ENCODE peak calls at places on chromosomes 2 and 18, in five cellular contexts. One of them, this sample, is unnamed.
A peak's percentile ranks its signal among the peaks of the same experiment; 100 is the strongest.

GRCh38 chr2:240784629-240785423 is 35.2 kb downstream of the KIF1A start:
- DNase-seq in HCT116: no peak
- DNase-seq in HFF-Myc: no peak
- DNase-seq in choroid plexus epithelial cell: no peak
- DNase-seq in HepG2: no peak
- DNase-seq in this sample: no peak

GRCh38 chr2:47344890-47345583 is 57.9 kb upstream of the MSH2 start:
- DNase-seq in choroid plexus epithelial cell: no peak
- DNase-seq in HCT116: peak; percentile 86
- DNase-seq in HFF-Myc: peak; percentile 87
- DNase-seq in HepG2: peak; percentile 100
- DNase-seq in this sample: peak; percentile 92

GRCh38 chr2:187971893-187972292 is 319.8 kb upstream of the GULP1 start:
- DNase-seq in HCT116: peak; percentile 3
- DNase-seq in HepG2: no peak
- DNase-seq in choroid plexus epithelial cell: no peak
- DNase-seq in HFF-Myc: no peak
- DNase-seq in this sample: no peak

GRCh38 chr2:234986866-234987720 is 35.3 kb downstream of the SH3BP4 start:
- DNase-seq in choroid plexus epithelial cell: peak; percentile 67
- DNase-seq in HepG2: no peak
- DNase-seq in HFF-Myc: no peak
- DNase-seq in HCT116: no peak
- DNase-seq in this sample: no peak

GRCh38 chr2:71843391-71843850 is 304.2 kb downstream of the CYP26B1 start:
- DNase-seq in HepG2: no peak
- DNase-seq in HCT116: peak; percentile 15
- DNase-seq in choroid plexus epithelial cell: peak; percentile 44
- DNase-seq in HFF-Myc: peak; percentile 27
- DNase-seq in this sample: no peak

GRCh38 chr2:14749869-14750268 is 117.4 kb downstream of the LRATD1 start:
- DNase-seq in choroid plexus epithelial cell: no peak
- DNase-seq in HepG2: no peak
- DNase-seq in HCT116: no peak
- DNase-seq in HFF-Myc: no peak
- DNase-seq in this sample: no peak

GRCh38 chr2:102782187-102782586 is 20.4 kb downstream of the TMEM182 start:
- DNase-seq in HepG2: no peak
- DNase-seq in HFF-Myc: no peak
- DNase-seq in HCT116: no peak
- DNase-seq in choroid plexus epithelial cell: no peak
- DNase-seq in this sample: no peak

GRCh38 chr2:239516954-239517305 is 116.1 kb upstream of the HDAC4 start:
- DNase-seq in HFF-Myc: no peak
- DNase-seq in HCT116: no peak
- DNase-seq in HepG2: no peak
- DNase-seq in choroid plexus epithelial cell: no peak
- DNase-seq in this sample: no peak

GRCh38 chr2:124725187-124725586 is 700.1 kb downstream of the CNTNAP5 start:
- DNase-seq in HCT116: no peak
- DNase-seq in HFF-Myc: no peak
- DNase-seq in HepG2: no peak
- DNase-seq in choroid plexus epithelial cell: no peak
- DNase-seq in this sample: no peak

GRCh38 chr18:80259610-80260009 is 12.3 kb upstream of the PARD6G start:
- DNase-seq in HCT116: no peak
- DNase-seq in HFF-Myc: no peak
- DNase-seq in choroid plexus epithelial cell: no peak
- DNase-seq in HepG2: no peak
- DNase-seq in this sample: no peak

GRCh38 chr18:46915800-46916550 is 1.3 kb downstream of the PIAS2 start:
- DNase-seq in HCT116: no peak
- DNase-seq in choroid plexus epithelial cell: no peak
- DNase-seq in HepG2: no peak
- DNase-seq in HFF-Myc: no peak
- DNase-seq in this sample: no peak

GRCh38 chr2:197514754-197515153 is 1.1 kb upstream of the MOB4 start:
- DNase-seq in choroid plexus epithelial cell: no peak
- DNase-seq in HFF-Myc: no peak
- DNase-seq in HepG2: no peak
- DNase-seq in HCT116: no peak
- DNase-seq in this sample: no peak

GRCh38 chr2:199405241-199405640 is 52.5 kb downstream of the SATB2 start:
- DNase-seq in choroid plexus epithelial cell: peak; percentile 51
- DNase-seq in HCT116: peak; percentile 27
- DNase-seq in HepG2: peak; percentile 29
- DNase-seq in HFF-Myc: no peak
- DNase-seq in this sample: no peak

GRCh38 chr2:237514474-237515130 is 27.6 kb downstream of the MLPH start:
- DNase-seq in choroid plexus epithelial cell: no peak
- DNase-seq in HepG2: no peak
- DNase-seq in HFF-Myc: no peak
- DNase-seq in HCT116: no peak
- DNase-seq in this sample: no peak

GRCh38 chr2:126837926-126838717 is 60.6 kb upstream of the TEX51 start:
- DNase-seq in HepG2: no peak
- DNase-seq in HCT116: no peak
- DNase-seq in choroid plexus epithelial cell: no peak
- DNase-seq in HFF-Myc: no peak
- DNase-seq in this sample: no peak

GRCh38 chr2:72755647-72756423 is 70.0 kb downstream of the EXOC6B start:
- DNase-seq in choroid plexus epithelial cell: no peak
- DNase-seq in HepG2: peak; percentile 17
- DNase-seq in HCT116: no peak
- DNase-seq in HFF-Myc: peak; percentile 40
- DNase-seq in this sample: no peak

GRCh38 chr2:71923143-71923525 is 224.5 kb downstream of the CYP26B1 start:
- DNase-seq in HCT116: no peak
- DNase-seq in HepG2: no peak
- DNase-seq in HFF-Myc: peak; percentile 91
- DNase-seq in choroid plexus epithelial cell: no peak
- DNase-seq in this sample: no peak

GRCh38 chr2:76958749-76959148 is 563.4 kb downstream of the LRRTM4 start:
- DNase-seq in HCT116: no peak
- DNase-seq in HepG2: peak; percentile 10
- DNase-seq in HFF-Myc: no peak
- DNase-seq in choroid plexus epithelial cell: no peak
- DNase-seq in this sample: peak; percentile 37

GRCh38 chr2:84776011-84776410 is 104.9 kb downstream of the TRABD2A start:
- DNase-seq in HCT116: no peak
- DNase-seq in HepG2: no peak
- DNase-seq in choroid plexus epithelial cell: no peak
- DNase-seq in HFF-Myc: no peak
- DNase-seq in this sample: no peak

GRCh38 chr2:222049946-222050345 is 248.9 kb downstream of the PAX3 start:
- DNase-seq in choroid plexus epithelial cell: no peak
- DNase-seq in HCT116: no peak
- DNase-seq in HFF-Myc: no peak
- DNase-seq in HepG2: no peak
- DNase-seq in this sample: no peak

GRCh38 chr2:172102858-172103359 is at the start of gene DLX2:
- DNase-seq in HFF-Myc: no peak
- DNase-seq in HepG2: peak; percentile 93
- DNase-seq in choroid plexus epithelial cell: peak; percentile 79
- DNase-seq in HCT116: peak; percentile 85
- DNase-seq in this sample: peak; percentile 81

GRCh38 chr2:25856377-25856776 is 21.9 kb downstream of the ASXL2 start:
- DNase-seq in HepG2: no peak
- DNase-seq in HCT116: no peak
- DNase-seq in choroid plexus epithelial cell: no peak
- DNase-seq in HFF-Myc: no peak
- DNase-seq in this sample: no peak

GRCh38 chr2:191333911-191334357 is 88.7 kb downstream of the MYO1B start:
- DNase-seq in HepG2: no peak
- DNase-seq in HFF-Myc: peak; percentile 93
- DNase-seq in HCT116: no peak
- DNase-seq in choroid plexus epithelial cell: peak; percentile 88
- DNase-seq in this sample: no peak

GRCh38 chr2:42139141-42139540 is 30.0 kb upstream of the EML4 start:
- DNase-seq in HCT116: no peak
- DNase-seq in HepG2: no peak
- DNase-seq in choroid plexus epithelial cell: peak; percentile 30
- DNase-seq in HFF-Myc: no peak
- DNase-seq in this sample: no peak

GRCh38 chr2:78977661-78978145 is 47.8 kb upstream of the REG3G start:
- DNase-seq in choroid plexus epithelial cell: no peak
- DNase-seq in HFF-Myc: no peak
- DNase-seq in HCT116: no peak
- DNase-seq in HepG2: no peak
- DNase-seq in this sample: no peak

GRCh38 chr2:102131564-102131963 is 11.0 kb upstream of the IL1R1 start:
- DNase-seq in HCT116: no peak
- DNase-seq in choroid plexus epithelial cell: no peak
- DNase-seq in HFF-Myc: no peak
- DNase-seq in HepG2: no peak
- DNase-seq in this sample: no peak

GRCh38 chr2:124810132-124810531 is 785.0 kb downstream of the CNTNAP5 start:
- DNase-seq in choroid plexus epithelial cell: no peak
- DNase-seq in HepG2: peak; percentile 60
- DNase-seq in HFF-Myc: no peak
- DNase-seq in HCT116: no peak
- DNase-seq in this sample: peak; percentile 9

GRCh38 chr2:15701991-15702390 is 110.3 kb downstream of the DDX1 start:
- DNase-seq in HFF-Myc: no peak
- DNase-seq in HCT116: no peak
- DNase-seq in choroid plexus epithelial cell: no peak
- DNase-seq in HepG2: no peak
- DNase-seq in this sample: no peak

GRCh38 chr2:42752299-42752698 is 11.6 kb downstream of the OXER1 start:
- DNase-seq in HCT116: no peak
- DNase-seq in choroid plexus epithelial cell: no peak
- DNase-seq in HFF-Myc: no peak
- DNase-seq in HepG2: no peak
- DNase-seq in this sample: no peak

GRCh38 chr2:210548878-210549384 is 7.5 kb upstream of the CPS1 start:
- DNase-seq in choroid plexus epithelial cell: no peak
- DNase-seq in HepG2: peak; percentile 93
- DNase-seq in HFF-Myc: no peak
- DNase-seq in HCT116: no peak
- DNase-seq in this sample: no peak

GRCh38 chr2:54858021-54858681 is 134.7 kb downstream of the EML6 start:
- DNase-seq in HepG2: peak; percentile 86
- DNase-seq in choroid plexus epithelial cell: peak; percentile 91
- DNase-seq in HFF-Myc: no peak
- DNase-seq in HCT116: no peak
- DNase-seq in this sample: no peak

GRCh38 chr2:54862742-54863141 is 139.3 kb downstream of the EML6 start:
- DNase-seq in choroid plexus epithelial cell: no peak
- DNase-seq in HFF-Myc: no peak
- DNase-seq in HepG2: no peak
- DNase-seq in HCT116: no peak
- DNase-seq in this sample: no peak

GRCh38 chr2:54859997-54860701 is 136.7 kb downstream of the EML6 start:
- DNase-seq in HFF-Myc: peak; percentile 66
- DNase-seq in HepG2: no peak
- DNase-seq in choroid plexus epithelial cell: peak; percentile 73
- DNase-seq in HCT116: no peak
- DNase-seq in this sample: no peak

GRCh38 chr2:54862229-54862628 is 138.8 kb downstream of the EML6 start:
- DNase-seq in choroid plexus epithelial cell: no peak
- DNase-seq in HepG2: no peak
- DNase-seq in HCT116: no peak
- DNase-seq in HFF-Myc: no peak
- DNase-seq in this sample: no peak

DNA sequence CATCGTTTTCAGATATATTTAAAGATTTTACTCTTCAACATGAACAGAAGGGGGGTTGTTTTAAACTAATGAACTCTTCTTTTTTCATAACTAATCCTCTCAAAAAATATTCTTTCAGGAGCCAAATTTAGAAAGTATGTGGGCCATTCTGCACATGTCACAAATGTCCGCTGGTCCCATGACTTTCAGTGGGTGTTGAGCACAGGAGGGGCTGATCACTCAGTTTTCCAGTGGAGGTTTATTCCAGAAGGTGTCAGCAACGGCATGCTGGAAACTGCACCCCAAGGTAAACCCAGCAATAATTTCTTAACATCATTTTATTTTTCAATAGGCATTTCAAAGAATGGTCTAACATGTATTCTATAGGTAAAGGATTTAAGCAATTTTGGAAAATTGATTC is 136.0 kb downstream of the EML6 start:
- DNase-seq in HFF-Myc: no peak
- DNase-seq in choroid plexus epithelial cell: no peak
- DNase-seq in HCT116: no peak
- DNase-seq in HepG2: no peak
- DNase-seq in this sample: no peak
- TF ChIP-seq CTCF in HFF-Myc: no peak
- TF ChIP-seq CTCF in choroid plexus epithelial cell: no peak
- TF ChIP-seq CTCF in HCT116: no peak
- TF ChIP-seq CTCF in HepG2: peak; percentile 13
- TF ChIP-seq CTCF in this sample: no peak

DNA sequence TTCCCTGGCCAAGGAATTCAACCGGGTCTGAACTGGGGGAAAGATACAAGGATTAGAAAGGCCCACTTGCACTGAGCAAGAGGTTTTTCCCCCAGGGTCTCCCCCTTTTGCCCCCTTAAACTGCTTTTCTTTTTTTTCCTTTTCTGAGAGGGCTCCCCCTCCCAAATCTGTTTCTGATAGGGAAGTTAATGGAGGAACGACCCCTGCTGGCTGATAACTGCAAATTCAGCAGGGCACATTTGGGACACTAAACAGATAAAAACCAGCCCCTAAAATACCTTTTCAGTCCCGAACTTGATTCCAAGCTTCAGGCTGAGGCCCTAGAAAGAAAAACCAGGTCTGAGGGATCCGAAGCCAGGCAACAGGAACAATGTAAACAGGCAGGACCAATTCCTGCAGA is 1012.4 kb upstream of the CRIM1 start:
- DNase-seq in HFF-Myc: no peak
- DNase-seq in HCT116: no peak
- DNase-seq in HepG2: no peak
- DNase-seq in choroid plexus epithelial cell: no peak
- DNase-seq in this sample: no peak
- TF ChIP-seq CTCF in HFF-Myc: peak; percentile 16
- TF ChIP-seq CTCF in HCT116: peak; percentile 50
- TF ChIP-seq CTCF in HepG2: peak; percentile 47
- TF ChIP-seq CTCF in choroid plexus epithelial cell: no peak
- TF ChIP-seq CTCF in this sample: peak; percentile 20

DNA sequence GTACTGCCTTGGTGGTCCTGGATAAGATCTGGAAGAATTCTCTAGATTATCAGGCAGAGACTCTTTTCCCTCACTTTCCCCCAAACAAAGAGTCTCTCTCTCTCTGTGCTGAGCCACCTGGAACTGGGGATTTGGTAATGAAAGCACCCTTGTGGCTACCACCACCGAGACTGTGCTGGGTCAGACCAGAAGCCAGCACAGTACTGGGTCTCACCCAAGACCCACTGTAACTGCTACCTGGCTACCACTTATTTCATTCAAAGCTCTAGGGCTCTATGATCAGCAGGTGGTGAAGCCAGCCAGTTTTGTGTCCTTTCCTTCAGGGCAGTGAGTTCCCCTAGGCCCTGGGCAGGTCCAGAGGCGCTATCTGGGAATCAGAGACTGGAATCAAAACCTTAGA is 269.6 kb upstream of the CWC22 start:
- DNase-seq in HepG2: no peak
- DNase-seq in choroid plexus epithelial cell: no peak
- DNase-seq in HFF-Myc: no peak
- DNase-seq in HCT116: no peak
- DNase-seq in this sample: no peak
- TF ChIP-seq CTCF in HepG2: no peak
- TF ChIP-seq CTCF in choroid plexus epithelial cell: no peak
- TF ChIP-seq CTCF in HFF-Myc: no peak
- TF ChIP-seq CTCF in HCT116: no peak
- TF ChIP-seq CTCF in this sample: no peak

GRCh38 chr2:190197143-190197720 is 122.4 kb downstream of the HIBCH start:
- DNase-seq in HCT116: no peak
- DNase-seq in HFF-Myc: no peak
- DNase-seq in HepG2: no peak
- DNase-seq in choroid plexus epithelial cell: no peak
- DNase-seq in this sample: no peak
- TF ChIP-seq CTCF in HCT116: no peak
- TF ChIP-seq CTCF in HFF-Myc: no peak
- TF ChIP-seq CTCF in HepG2: no peak
- TF ChIP-seq CTCF in choroid plexus epithelial cell: no peak
- TF ChIP-seq CTCF in this sample: no peak

This sample was measured in progenitor cell of endocrine pancreas.